ENCODE peak calls at places on chromosomes 16 and 17, in seven cellular contexts. D, J, C, M, I, A and T are unnamed samples.

GRCh38 chr17:17737938-17738894 is 57.0 kb downstream of the RAI1 start:
- DNase-seq in I (no peak), D (no peak), M (peak), A (peak), J (no peak), C (no peak), T (no peak)

GRCh38 chr17:80252871-80253270 is 7.8 kb upstream of the RNF213 start:
- DNase-seq in D (peak), A (peak), J (no peak), I (no peak), M (peak), C (peak), T (peak)

GRCh38 chr16:50635505-50636392 is 45.4 kb downstream of the SNX20 start:
- DNase-seq in J (no peak), C (no peak), I (no peak), D (no peak), A (peak), M (no peak), T (peak)

GRCh38 chr17:65314212-65314611 is 177.0 kb downstream of the RGS9 start:
- DNase-seq in A (no peak), I (no peak), D (no peak), M (no peak), C (no peak), J (no peak), T (no peak)

GRCh38 chr17:3647769-3648540 is 11.4 kb downstream of the CTNS start:
- DNase-seq in J (no peak), M (peak), I (peak), A (peak), D (peak), C (peak), T (peak)

GRCh38 chr16:31043352-31043751 is 10.0 kb downstream of the STX4 start:
- DNase-seq in I (peak), C (no peak), J (no peak), A (no peak), M (no peak), D (no peak), T (no peak)

GRCh38 chr17:55388842-55389241 is 32.8 kb downstream of the MMD start:
- DNase-seq in D (no peak), J (no peak), M (no peak), C (no peak), A (no peak), I (no peak), T (no peak)

GRCh38 chr16:3484328-3485096 is 10.8 kb downstream of the C16orf90 start:
- DNase-seq in D (no peak), J (no peak), A (no peak), M (no peak), I (no peak), C (no peak), T (no peak)

GRCh38 chr17:60601443-60602384 is 1.7 kb downstream of the PPM1D start:
- DNase-seq in C (peak), D (peak), M (peak), A (peak), J (peak), I (peak), T (peak)

GRCh38 chr17:76000016-76000754 is 470 bp upstream of the CDK3 start:
- DNase-seq in C (peak), D (peak), I (peak), A (peak), M (peak), J (no peak), T (peak)

GRCh38 chr17:34254651-34255380 is at the start of gene CCL2:
- DNase-seq in M (peak), I (no peak), J (no peak), A (peak), C (no peak), D (peak), T (no peak)

GRCh38 chr16:78147846-78148535 is 48.5 kb downstream of the WWOX start:
- DNase-seq in D (no peak), C (no peak), A (no peak), M (no peak), J (no peak), I (no peak), T (no peak)

GRCh38 chr16:51343411-51343810 is 192.3 kb upstream of the SALL1 start:
- DNase-seq in D (no peak), I (no peak), C (no peak), A (no peak), J (no peak), M (no peak), T (no peak)

GRCh38 chr17:35705705-35706104 is 25.7 kb upstream of the RASL10B start:
- DNase-seq in I (peak), A (no peak), C (no peak), J (no peak), D (no peak), M (no peak), T (no peak)

GRCh38 chr17:79814966-79815835 is 18.3 kb upstream of the CBX8 start:
- DNase-seq in D (peak), M (peak), C (peak), A (peak), J (no peak), I (no peak), T (no peak)

GRCh38 chr17:43733956-43734355 is 24.6 kb downstream of the SOST start:
- DNase-seq in I (no peak), A (no peak), D (no peak), M (no peak), C (no peak), J (no peak), T (no peak)

GRCh38 chr16:11619327-11619851 is 32.7 kb upstream of the LITAF start:
- DNase-seq in D (no peak), J (no peak), A (no peak), M (peak), C (peak), I (no peak), T (no peak)

GRCh38 chr17:57968456-57968855 is 13.2 kb upstream of the CUEDC1 start:
- DNase-seq in M (no peak), A (no peak), I (no peak), D (no peak), C (no peak), J (no peak), T (no peak)

GRCh38 chr17:47990962-47991731 is 20.2 kb downstream of the CDK5RAP3 start:
- DNase-seq in D (peak), I (no peak), C (no peak), M (no peak), J (no peak), A (peak), T (no peak)

GRCh38 chr16:48182979-48183537 is 27.3 kb upstream of the ABCC12 start:
- DNase-seq in C (no peak), D (no peak), A (no peak), M (no peak), I (no peak), J (no peak), T (no peak)

GRCh38 chr17:3770471-3770870 is 30.5 kb downstream of the ITGAE start:
- DNase-seq in I (no peak), D (no peak), A (no peak), M (no peak), C (no peak), J (no peak), T (no peak)

GRCh38 chr17:1438593-1439083 is 17.4 kb downstream of the CRK start:
- DNase-seq in J (no peak), I (no peak), D (peak), M (peak), C (peak), A (no peak), T (no peak)

GRCh38 chr16:84500531-84500930 is 3.9 kb downstream of the MEAK7 start:
- DNase-seq in J (no peak), C (no peak), D (no peak), I (no peak), A (no peak), M (no peak), T (no peak)

GRCh38 chr16:84502075-84502474 is 2.4 kb downstream of the MEAK7 start:
- DNase-seq in C (no peak), D (no peak), J (no peak), M (peak), I (no peak), A (no peak), T (no peak)

GRCh38 chr16:84499638-84500037 is 4.8 kb downstream of the MEAK7 start:
- DNase-seq in I (no peak), J (no peak), M (no peak), A (no peak), D (no peak), C (no peak), T (no peak)

GRCh38 chr16:84502581-84502980 is 1.9 kb downstream of the MEAK7 start:
- DNase-seq in D (peak), A (no peak), C (no peak), I (no peak), M (peak), J (no peak), T (no peak)

DNA sequence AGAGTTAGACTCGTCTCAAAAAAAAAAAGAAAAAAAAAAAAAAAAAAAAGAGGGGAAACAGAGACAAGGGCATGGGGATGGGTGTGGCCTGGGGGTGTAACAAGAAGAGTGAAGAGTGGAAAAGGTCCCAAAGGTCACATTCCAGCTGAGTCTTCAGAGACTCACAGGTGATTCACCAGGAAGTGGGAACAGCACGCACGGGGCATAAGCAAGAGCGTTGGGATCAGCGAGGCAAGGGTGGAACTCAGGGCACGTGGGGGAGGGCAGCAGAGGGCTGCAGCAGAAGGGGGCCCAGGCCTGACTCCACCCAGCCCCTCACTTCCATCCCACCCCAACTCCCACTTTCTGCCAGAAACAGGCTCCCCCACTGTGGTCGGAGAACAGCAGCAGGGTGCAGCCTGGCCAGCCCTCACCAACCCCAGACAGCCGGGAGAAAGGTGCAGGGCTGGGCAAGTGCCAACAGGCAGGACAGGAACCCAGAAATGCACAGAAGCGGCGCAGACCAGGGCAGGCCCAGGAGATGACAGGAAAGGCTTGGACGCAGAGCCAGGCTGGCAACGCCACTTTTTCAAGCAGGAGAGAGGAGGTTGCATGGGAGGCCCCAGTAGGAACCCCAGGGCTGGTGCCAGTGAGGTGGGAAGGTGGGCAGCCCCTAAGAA is 3.3 kb downstream of the MEAK7 start:
- DNase-seq in D (peak), C (no peak), J (peak), M (peak), I (no peak), A (no peak), T (no peak)
- H3K4me2 ChIP-seq in D (no peak), C (peak), J (peak), M (peak), I (no peak), A (no peak), T (no peak)

DNA sequence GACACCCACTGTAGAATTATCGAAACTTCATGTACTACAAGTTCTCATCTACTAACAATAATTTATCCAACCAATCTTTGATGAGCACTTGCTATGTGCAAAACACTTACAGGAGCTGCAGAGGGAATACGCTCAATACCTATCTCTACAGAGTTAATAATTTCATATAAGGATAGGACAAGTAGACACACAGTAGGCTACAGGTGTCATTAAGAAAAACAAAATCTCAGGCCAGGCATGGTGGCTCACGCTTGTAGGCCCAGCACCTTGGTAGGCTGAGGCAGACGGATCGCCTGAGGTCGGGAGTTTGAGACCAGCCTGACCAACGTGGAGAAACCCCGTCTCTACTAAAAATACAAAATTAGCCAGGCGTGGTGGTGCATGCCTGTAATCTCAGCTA is 91.3 kb upstream of the PLEKHM1 start:
- DNase-seq in D (no peak), M (no peak), A (no peak), I (no peak), J (no peak), C (no peak), T (peak)
- H3K4me2 ChIP-seq in D (no peak), M (no peak), A (no peak), I (no peak), J (no peak), C (no peak), T (no peak)

GRCh38 chr16:4798456-4798855 is 3.3 kb downstream of the SMIM22 start:
- DNase-seq in I (no peak), M (no peak), J (no peak), C (no peak), D (no peak), A (no peak), T (no peak)

GRCh38 chr16:4795181-4795827 is at the start of gene SMIM22:
- DNase-seq in M (peak), D (no peak), C (no peak), A (peak), I (no peak), J (no peak), T (no peak)

GRCh38 chr16:4796982-4797804 is 2.0 kb downstream of the SMIM22 start:
- DNase-seq in J (no peak), C (no peak), A (no peak), D (no peak), I (no peak), M (no peak), T (no peak)

GRCh38 chr16:4797805-4798252 is 2.7 kb downstream of the SMIM22 start:
- DNase-seq in I (no peak), C (no peak), A (no peak), D (no peak), J (no peak), M (no peak), T (no peak)

GRCh38 chr16:4795828-4796572 is 831 bp downstream of the SMIM22 start:
- DNase-seq in J (no peak), C (no peak), A (no peak), D (no peak), I (no peak), M (peak), T (no peak)
- H3K4me2 ChIP-seq in J (no peak), C (no peak), A (no peak), D (no peak), I (no peak), M (peak), T (no peak)

DNA sequence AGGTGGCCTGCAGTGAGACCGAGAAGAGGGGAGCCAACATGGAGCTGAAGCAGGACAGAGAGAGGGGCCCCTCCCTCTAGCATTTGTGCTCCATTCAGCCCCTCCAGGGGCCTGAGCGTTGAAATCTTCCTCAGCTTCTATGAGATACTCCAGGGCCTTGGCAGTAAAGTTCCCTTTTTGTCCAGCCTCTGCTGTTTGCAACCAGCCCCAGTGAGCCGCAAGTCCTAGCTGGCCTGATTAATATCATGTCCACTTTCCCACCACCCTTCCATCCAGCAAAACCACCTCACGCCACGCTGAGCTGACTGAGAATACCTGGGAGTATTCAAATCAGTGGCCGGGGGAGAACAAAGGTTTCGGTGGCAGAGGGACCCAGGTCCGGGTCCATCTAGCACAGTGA is 11.7 kb upstream of the RPH3AL start:
- DNase-seq in A (no peak), C (no peak), M (no peak), D (no peak), I (no peak), J (no peak), T (no peak)
- H3K4me2 ChIP-seq in A (no peak), C (no peak), M (no peak), D (no peak), I (no peak), J (no peak), T (no peak)

DNA sequence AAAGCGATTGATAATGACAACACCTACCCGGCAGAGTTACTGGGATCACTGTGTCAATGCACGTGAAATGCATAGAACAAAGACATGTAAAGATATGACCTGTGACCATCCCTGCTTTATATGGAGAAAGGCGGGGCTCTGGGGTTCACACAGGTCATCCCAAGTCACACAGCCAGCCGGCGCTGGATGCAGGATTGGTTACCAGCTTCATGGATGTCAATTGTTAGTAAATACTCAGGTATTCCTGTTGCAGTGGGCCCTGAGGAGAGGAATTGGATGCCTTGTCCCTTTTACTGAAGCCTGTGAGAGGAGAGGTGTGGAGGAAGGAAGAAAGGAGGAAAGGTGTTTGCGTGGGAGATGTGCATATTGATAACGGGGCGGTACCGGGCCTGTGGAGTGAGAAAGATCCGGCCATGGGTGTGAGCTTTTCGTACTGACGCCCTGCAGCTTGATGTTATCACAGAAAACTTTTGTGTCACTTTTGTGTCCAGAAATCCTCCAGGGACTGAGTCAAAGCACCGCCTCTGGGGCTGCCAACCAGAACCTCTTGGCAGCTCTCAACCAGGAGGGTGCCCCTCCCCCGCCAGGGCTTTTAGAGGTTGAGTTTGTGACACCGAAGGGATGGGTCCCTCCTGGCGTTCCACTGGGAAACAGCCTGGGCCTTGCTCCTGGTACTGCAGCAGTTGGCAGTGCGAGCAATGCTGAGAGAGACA is 64.7 kb downstream of the CRISPLD2 start:
- DNase-seq in I (peak), J (no peak), C (peak), D (no peak), M (peak), A (no peak), T (no peak)
- H3K4me2 ChIP-seq in I (peak), J (peak), C (peak), D (no peak), M (peak), A (peak), T (no peak)